ENCODE peak calls at places on chromosomes 4 and X, in eight cellular contexts. T is adrenal gland, Y is fibroblast of lung, P is H9, J is lung, B is breast epithelium, G is tibial artery, E is SK-N-SH. A is an unnamed sample.

GRCh38 chr4:4327652-4328121 is 37.6 kb downstream of the ZBTB49 start:
- DNase-seq in T (peak; percentile 32), Y (peak; percentile 37), P (peak; percentile 93), J (no peak), B (peak; percentile 20), G (no peak), E (peak; percentile 78), A (no peak)

GRCh38 chr4:153122855-153123254 is 81.4 kb upstream of the TRIM2 start:
- DNase-seq in T (no peak), Y (no peak), P (no peak), J (no peak), B (no peak), G (no peak), E (peak; percentile 28), A (no peak)

GRCh38 chrX:111010151-111010550 is 85.8 kb upstream of the PAK3 start:
- DNase-seq in T (no peak), Y (no peak), P (no peak), J (no peak), B (no peak), G (no peak), E (no peak), A (no peak)

GRCh38 chrX:154300815-154301214 is 5.2 kb downstream of the TKTL1 start:
- DNase-seq in T (no peak), Y (no peak), P (no peak), J (no peak), B (no peak), G (no peak), E (no peak), A (no peak)

GRCh38 chrX:68647156-68647957 is at the start of gene STARD8:
- DNase-seq in T (peak; percentile 65), Y (peak; percentile 40), P (peak; percentile 60), J (no peak), B (no peak), G (no peak), E (peak; percentile 75), A (peak; percentile 34)

GRCh38 chr4:165872443-165873297 is at the start of gene TLL1:
- DNase-seq in T (no peak), Y (peak; percentile 6), P (peak; percentile 34), J (no peak), B (no peak), G (no peak), E (peak; percentile 23), A (no peak)

GRCh38 chrX:55787063-55787462 is 69.5 kb downstream of the RRAGB start:
- DNase-seq in T (no peak), Y (no peak), P (no peak), J (no peak), B (no peak), G (no peak), E (no peak), A (no peak)

GRCh38 chr4:150242820-150243458 is 164.7 kb downstream of the DCLK2 start:
- DNase-seq in T (peak; percentile 29), Y (peak; percentile 63), P (peak; percentile 58), J (no peak), B (no peak), G (no peak), E (peak; percentile 74), A (peak; percentile 23)

GRCh38 chrX:16573781-16574180 is 76.2 kb upstream of the S100G start:
- DNase-seq in T (no peak), Y (peak; percentile 12), P (no peak), J (no peak), B (no peak), G (no peak), E (no peak), A (no peak)

GRCh38 chr4:140932646-140933045 is 176.5 kb upstream of the TBC1D9 start:
- DNase-seq in T (no peak), Y (no peak), P (no peak), J (no peak), B (no peak), G (no peak), E (no peak), A (no peak)

GRCh38 chr4:20839957-20840356 is 139.7 kb downstream of the PACRGL start:
- DNase-seq in T (no peak), Y (peak; percentile 70), P (no peak), J (no peak), B (no peak), G (no peak), E (no peak), A (no peak)

GRCh38 chr4:147015531-147015930 is 69.9 kb upstream of the TTC29 start:
- DNase-seq in T (no peak), Y (peak; percentile 18), P (no peak), J (no peak), B (no peak), G (no peak), E (no peak), A (no peak)

GRCh38 chr4:87543835-87544461 is 14.8 kb upstream of the SPARCL1 start:
- DNase-seq in T (peak; percentile 23), Y (peak; percentile 82), P (no peak), J (no peak), B (no peak), G (peak; percentile 35), E (peak; percentile 34), A (peak; percentile 61)

GRCh38 chr4:5738061-5738460 is 27.1 kb downstream of the EVC start:
- DNase-seq in T (no peak), Y (no peak), P (no peak), J (no peak), B (no peak), G (no peak), E (no peak), A (no peak)

GRCh38 chr4:83561381-83561780 is 25.5 kb downstream of the GPAT3 start:
- DNase-seq in T (peak; percentile 62), Y (peak; percentile 63), P (no peak), J (peak; percentile 52), B (no peak), G (peak; percentile 33), E (no peak), A (no peak)

GRCh38 chrX:28847423-28847822 is 260.2 kb downstream of the IL1RAPL1 start:
- DNase-seq in T (no peak), Y (peak; percentile 80), P (peak; percentile 52), J (no peak), B (no peak), G (no peak), E (no peak), A (no peak)

GRCh38 chr4:66766557-66766956 is 778.7 kb downstream of the CENPC start:
- DNase-seq in T (no peak), Y (no peak), P (peak; percentile 40), J (no peak), B (no peak), G (no peak), E (no peak), A (no peak)

GRCh38 chr4:23847158-23847557 is 42.7 kb downstream of the PPARGC1A start:
- DNase-seq in T (no peak), Y (no peak), P (no peak), J (no peak), B (no peak), G (no peak), E (no peak), A (no peak)

GRCh38 chr4:82491251-82491960 is 61.0 kb downstream of the ENOPH1 start:
- DNase-seq in T (no peak), Y (no peak), P (no peak), J (no peak), B (no peak), G (no peak), E (no peak), A (no peak)

DNA sequence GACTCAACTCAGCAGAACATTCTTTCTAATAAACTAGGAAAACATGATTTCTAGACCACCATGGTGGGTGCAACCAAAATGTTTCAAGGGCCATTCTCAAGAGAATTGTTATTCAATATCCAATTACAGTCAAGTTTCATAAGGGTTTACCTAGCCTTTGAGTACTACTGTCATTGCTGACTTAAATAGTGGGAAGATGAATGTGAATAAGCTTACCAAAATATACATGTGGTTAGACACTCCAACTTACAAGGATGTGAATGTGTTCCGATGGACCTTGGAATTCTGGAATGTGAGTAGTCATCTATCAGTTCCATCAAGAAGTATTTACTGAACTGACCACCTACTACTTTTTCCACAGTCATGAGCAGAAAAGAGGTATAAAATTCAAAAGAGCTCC is 16.9 kb downstream of the SH3RF1 start:
- DNase-seq in T (no peak), Y (peak; percentile 79), P (no peak), J (no peak), B (no peak), G (no peak), E (no peak), A (no peak)
- H3K4me1 ChIP-seq in T (peaks cover 39% of the 10 kb centered on the region), Y (peaks cover 38% of the 10 kb centered on the region), P (peaks cover 17% of the 10 kb centered on the region), J (peaks cover 48% of the 10 kb centered on the region), B (peaks cover 5% of the 10 kb centered on the region), G (no peaks in the 10 kb centered on the region), E (peaks cover 43% of the 10 kb centered on the region), A (no peaks in the 10 kb centered on the region)

GRCh38 chrX:100368167-100368566 is 41.9 kb downstream of the PCDH19 start:
- DNase-seq in T (peak; percentile 17), Y (peak; percentile 1), P (peak; percentile 44), J (no peak), B (no peak), G (no peak), E (peak; percentile 21), A (no peak)
- TF ChIP-seq CTCF in T (no peak), Y (no peak), P (peak; percentile 80), J (no peak), B (no peak), G (no peak), E (peak; percentile 43), A (no peak)

DNA sequence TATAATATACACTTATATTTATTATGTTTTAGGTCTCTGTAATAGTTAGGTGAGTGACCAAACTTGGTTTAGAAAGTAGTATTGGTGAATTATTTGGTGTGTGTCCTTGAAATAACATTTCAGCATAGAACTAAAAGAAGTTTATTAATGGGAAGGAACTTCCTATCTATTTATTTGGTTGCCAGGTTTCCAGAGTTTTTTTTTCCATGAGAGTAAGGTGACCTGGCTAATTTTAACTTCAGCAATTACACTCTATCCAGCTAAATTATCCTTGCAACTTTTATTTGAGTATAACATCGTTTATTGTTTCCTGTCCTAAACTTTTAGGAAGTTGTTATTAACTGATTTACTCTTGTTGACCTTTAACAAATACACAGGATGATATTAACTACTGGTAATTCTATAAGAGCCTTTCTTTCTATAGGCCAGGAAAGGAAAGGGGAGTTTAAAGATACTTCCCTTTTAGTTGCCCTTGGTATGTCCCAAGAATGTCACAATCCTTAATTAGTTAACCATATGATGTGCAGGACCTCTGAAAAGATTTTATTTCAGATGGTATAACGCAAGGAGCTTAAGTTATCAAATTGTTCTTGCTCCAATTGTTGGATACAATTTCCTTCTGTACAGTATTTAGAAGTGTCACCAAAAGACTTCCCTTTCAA is 18.9 kb downstream of the PRDM8 start:
- DNase-seq in T (no peak), Y (no peak), P (no peak), J (no peak), B (no peak), G (no peak), E (no peak), A (no peak)
- H3K27me3 ChIP-seq in T (peaks cover 4% of the 10 kb centered on the region), Y (no peaks in the 10 kb centered on the region), P (no peaks in the 10 kb centered on the region), J (no peaks in the 10 kb centered on the region), B (peaks cover 14% of the 10 kb centered on the region), G (no peaks in the 10 kb centered on the region), E (no peaks in the 10 kb centered on the region), A (no peaks in the 10 kb centered on the region)

DNA sequence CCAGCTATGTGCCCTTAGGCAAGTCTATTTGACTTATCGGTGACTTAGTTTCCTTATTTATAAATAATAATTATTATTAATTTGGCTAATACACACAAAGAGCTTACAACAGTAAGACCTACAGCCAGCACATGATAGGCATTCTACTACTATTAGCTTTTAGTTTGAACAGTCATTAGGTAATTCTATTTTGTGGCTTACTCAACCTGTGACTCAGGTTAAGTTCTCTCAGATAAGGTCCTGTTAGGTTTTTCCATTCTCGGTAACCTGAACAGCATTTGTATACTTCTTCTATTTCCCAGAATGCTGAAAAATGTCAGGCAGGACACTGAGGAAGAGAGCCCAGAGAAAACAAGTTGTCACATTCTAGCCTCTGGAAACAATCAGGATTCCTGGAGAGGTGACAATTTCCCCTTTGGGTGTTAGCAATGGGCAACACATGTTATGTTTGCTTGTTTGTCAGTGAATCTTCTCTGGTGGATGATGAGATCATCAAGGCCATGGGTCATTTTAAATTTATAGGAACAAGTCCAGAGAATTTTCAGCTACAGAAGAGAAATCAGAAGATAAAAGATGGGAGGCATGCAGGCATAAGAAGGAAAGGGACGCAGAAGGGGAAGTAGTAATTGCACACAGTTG is 2144.7 kb downstream of the PCDH7 start:
- DNase-seq in T (no peak), Y (no peak), P (no peak), J (no peak), B (no peak), G (no peak), E (no peak), A (no peak)
- H3K4me1 ChIP-seq in T (no peaks in the 10 kb centered on the region), Y (no peaks in the 10 kb centered on the region), P (no peaks in the 10 kb centered on the region), J (no peaks in the 10 kb centered on the region), B (no peaks in the 10 kb centered on the region), G (no peaks in the 10 kb centered on the region), E (no peaks in the 10 kb centered on the region), A (no peaks in the 10 kb centered on the region)